ENCODE peak calls at places on chromosomes 12 and 14, in seven cellular contexts. K is K562, Q is HepG2, W is HCT116, X is SK-N-SH, T is H1, O is GM12878. N is an unnamed sample.

GRCh38 chr12:49867580-49868341 is 24.9 kb upstream of the BCDIN3D start:
- DNase-seq in K (no peak), X (no peak), W (no peak), O (no peak), Q (no peak), T (no peak), N (no peak)

GRCh38 chr14:44649056-44649455 is 142.0 kb upstream of the FSCB start:
- DNase-seq in T (no peak), O (no peak), Q (no peak), W (no peak), K (no peak), X (no peak), N (no peak)

GRCh38 chr12:2551097-2551496 is 243.7 kb upstream of the FKBP4 start:
- DNase-seq in K (no peak), X (no peak), W (no peak), T (no peak), O (no peak), Q (no peak), N (no peak)

GRCh38 chr14:59267046-59267445 is 78.6 kb downstream of the DAAM1 start:
- DNase-seq in W (no peak), Q (no peak), X (no peak), O (no peak), K (no peak), T (no peak), N (no peak)

GRCh38 chr12:56237552-56237951 is 7.7 kb downstream of the SLC39A5 start:
- DNase-seq in O (no peak), Q (no peak), W (no peak), X (no peak), K (no peak), T (no peak), N (no peak)

GRCh38 chr14:38290601-38291190 is 34.8 kb upstream of the CLEC14A start:
- DNase-seq in X (no peak), Q (peak), T (no peak), W (no peak), O (no peak), K (no peak), N (no peak)

GRCh38 chr12:103241184-103241583 is 254.6 kb downstream of the C12orf42 start:
- DNase-seq in K (no peak), X (no peak), W (no peak), T (no peak), O (no peak), Q (no peak), N (no peak)

GRCh38 chr12:120252071-120252906 is 13.2 kb downstream of the PXN start:
- DNase-seq in T (no peak), Q (no peak), W (no peak), K (no peak), O (no peak), X (no peak), N (no peak)

GRCh38 chr12:106174876-106175275 is 36.1 kb upstream of the NUAK1 start:
- DNase-seq in O (no peak), Q (peak), W (no peak), X (no peak), T (no peak), K (no peak), N (no peak)

GRCh38 chr14:90383731-90384542 is 12.9 kb upstream of the CALM1 start:
- DNase-seq in Q (peak), W (no peak), K (peak), O (no peak), X (peak), T (no peak), N (no peak)

GRCh38 chr12:66885115-66885875 is 206.4 kb upstream of the GRIP1 start:
- DNase-seq in T (no peak), Q (no peak), W (no peak), K (no peak), O (no peak), X (no peak), N (no peak)

GRCh38 chr14:23056956-23057756 is at the start of gene CDH24:
- DNase-seq in O (no peak), K (peak), Q (no peak), W (no peak), T (no peak), X (peak), N (peak)

GRCh38 chr14:20802341-20803084 is at the start of gene RNASE1:
- DNase-seq in O (no peak), Q (peak), X (no peak), K (peak), W (no peak), T (no peak), N (no peak)

GRCh38 chr12:115383668-115384067 is 699.7 kb upstream of the TBX3 start:
- DNase-seq in Q (no peak), T (no peak), O (no peak), X (no peak), K (no peak), W (no peak), N (no peak)

GRCh38 chr12:2387051-2387834 is 334.5 kb downstream of the CACNA1C start:
- DNase-seq in X (no peak), Q (no peak), W (no peak), K (no peak), O (no peak), T (no peak), N (no peak)

GRCh38 chr12:65720136-65720535 is 104.1 kb upstream of the HMGA2 start:
- DNase-seq in Q (no peak), X (no peak), K (no peak), W (peak), O (no peak), T (no peak), N (no peak)

GRCh38 chr12:107134558-107134957 is 41.2 kb upstream of the CRY1 start:
- DNase-seq in K (peak), Q (peak), O (no peak), W (peak), X (no peak), T (peak), N (no peak)

GRCh38 chr12:10968765-10969456 is 17.8 kb downstream of the TAS2R50 start:
- DNase-seq in O (no peak), X (no peak), T (no peak), Q (no peak), W (no peak), K (no peak), N (no peak)

GRCh38 chr12:110135012-110135411 is 10.9 kb downstream of the IFT81 start:
- DNase-seq in O (no peak), X (no peak), Q (no peak), T (no peak), K (no peak), W (no peak), N (no peak)

GRCh38 chr14:55353686-55354467 is 57.8 kb downstream of the ATG14 start:
- DNase-seq in O (no peak), K (no peak), T (no peak), W (peak), Q (no peak), X (no peak), N (no peak)
- TF ChIP-seq JUND in O (no peak), K (no peak), T (no peak), W (no peak), Q (no peak), X (no peak), N (no peak)

DNA sequence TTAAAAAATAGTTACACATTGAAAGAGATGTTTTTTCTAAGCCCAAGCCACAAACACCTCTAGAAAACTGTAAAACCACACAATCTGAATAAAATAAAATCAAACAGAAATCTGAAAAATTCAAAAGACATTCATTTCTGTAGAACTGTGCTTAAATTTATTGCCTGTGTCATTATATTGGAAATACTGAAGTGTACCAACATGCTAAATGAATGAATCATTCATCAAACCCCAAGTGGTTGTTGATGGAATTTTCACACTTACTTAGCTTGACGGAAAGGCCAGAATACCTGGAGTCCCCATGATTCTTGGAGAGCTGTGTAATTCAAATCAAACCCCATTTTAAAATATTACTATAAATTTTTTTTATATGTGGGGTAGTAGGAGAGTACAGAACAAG is 2.7 kb downstream of the KITLG start:
- DNase-seq in W (peak), T (no peak), K (no peak), Q (no peak), O (no peak), X (no peak), N (peak)
- TF ChIP-seq JUND in W (peak), T (no peak), K (no peak), Q (no peak), O (no peak), X (peak), N (no peak)

GRCh38 chr12:92538970-92539749 is 163.6 kb upstream of the PLEKHG7 start:
- DNase-seq in O (peak), K (no peak), X (no peak), Q (no peak), W (peak), T (no peak), N (no peak)
- TF ChIP-seq JUND in O (peak), K (peak), X (no peak), Q (no peak), W (peak), T (no peak), N (no peak)

GRCh38 chr14:93160353-93160801 is 24.3 kb downstream of the MOAP1 start:
- DNase-seq in W (peak), Q (no peak), O (no peak), X (peak), T (no peak), K (peak), N (peak)
- TF ChIP-seq JUND in W (no peak), Q (no peak), O (no peak), X (no peak), T (no peak), K (no peak), N (no peak)

GRCh38 chr14:53004976-53005375 is 54.1 kb upstream of the FERMT2 start:
- DNase-seq in K (no peak), O (no peak), X (no peak), Q (no peak), T (no peak), W (no peak), N (no peak)
- TF ChIP-seq JUND in K (no peak), O (no peak), X (no peak), Q (no peak), T (no peak), W (no peak), N (no peak)

GRCh38 chr14:73818821-73819220 is 32.8 kb upstream of the PTGR2 start:
- DNase-seq in Q (no peak), T (no peak), W (no peak), K (no peak), O (no peak), X (no peak), N (no peak)
- TF ChIP-seq JUND in Q (no peak), T (no peak), W (no peak), K (no peak), O (no peak), X (no peak), N (no peak)

DNA sequence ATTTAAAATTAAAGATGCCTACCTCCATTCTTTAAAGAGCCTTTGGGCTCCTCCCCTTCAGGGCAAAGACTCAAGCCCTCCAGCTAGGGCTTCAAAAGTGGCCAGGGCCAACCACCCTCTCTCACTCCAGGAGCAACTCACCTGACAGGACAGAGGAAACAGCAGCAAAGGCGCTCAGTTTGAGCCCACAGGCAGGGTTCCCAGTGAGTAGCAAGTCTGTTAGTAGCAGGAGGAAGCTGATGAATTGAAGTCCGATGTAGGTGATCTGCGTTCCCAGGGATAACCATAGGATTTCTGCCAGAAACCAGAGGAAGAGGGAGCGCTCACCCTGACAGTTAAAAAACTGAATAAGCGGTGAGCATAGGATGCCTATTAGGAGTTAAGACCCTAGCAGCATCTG is 15.7 kb downstream of the GSG1 start:
- DNase-seq in O (no peak), T (no peak), X (no peak), W (no peak), K (no peak), Q (no peak), N (no peak)
- TF ChIP-seq JUND in O (no peak), T (no peak), X (no peak), W (no peak), K (no peak), Q (no peak), N (no peak)

GRCh38 chr14:102579696-102580551 is 12.5 kb upstream of the RCOR1 start:
- DNase-seq in T (no peak), W (no peak), K (no peak), O (no peak), X (peak), Q (no peak), N (no peak)
- TF ChIP-seq JUND in T (no peak), W (no peak), K (no peak), O (no peak), X (no peak), Q (no peak), N (no peak)